ENCODE peak calls at places on chromosomes 11 and 22, in five cellular contexts. One of them, this sample, is unnamed.

GRCh38 chr11:79439430-79439892 is 1.4 kb downstream of the TENM4 start:
- DNase-seq in stomach: no peak
- DNase-seq in adrenal gland: peak; percentile 27
- DNase-seq in NCI-H345: peak; percentile 43
- DNase-seq in activated CD4-positive, alpha-beta T cell treated with anti-CD3 and anti-CD28 coated beads for 48 hours: no peak
- DNase-seq in this sample: no peak

GRCh38 chr11:19409307-19409706 is 168.6 kb upstream of the E2F8 start:
- DNase-seq in stomach: no peak
- DNase-seq in adrenal gland: no peak
- DNase-seq in NCI-H345: no peak
- DNase-seq in activated CD4-positive, alpha-beta T cell treated with anti-CD3 and anti-CD28 coated beads for 48 hours: no peak
- DNase-seq in this sample: no peak

GRCh38 chr11:86984701-86985100 is 29.5 kb upstream of the FZD4 start:
- DNase-seq in stomach: no peak
- DNase-seq in adrenal gland: no peak
- DNase-seq in NCI-H345: no peak
- DNase-seq in activated CD4-positive, alpha-beta T cell treated with anti-CD3 and anti-CD28 coated beads for 48 hours: no peak
- DNase-seq in this sample: no peak

GRCh38 chr11:34203377-34203801 is 98.0 kb downstream of the NAT10 start:
- DNase-seq in stomach: no peak
- DNase-seq in adrenal gland: no peak
- DNase-seq in NCI-H345: no peak
- DNase-seq in activated CD4-positive, alpha-beta T cell treated with anti-CD3 and anti-CD28 coated beads for 48 hours: no peak
- DNase-seq in this sample: no peak

GRCh38 chr11:115869780-115870431 is 365.7 kb upstream of the CADM1 start:
- DNase-seq in stomach: no peak
- DNase-seq in adrenal gland: peak; percentile 15
- DNase-seq in NCI-H345: peak; percentile 23
- DNase-seq in activated CD4-positive, alpha-beta T cell treated with anti-CD3 and anti-CD28 coated beads for 48 hours: peak; percentile 15
- DNase-seq in this sample: peak; percentile 25

GRCh38 chr11:91394073-91394717 is 830.4 kb upstream of the FAT3 start:
- DNase-seq in stomach: no peak
- DNase-seq in adrenal gland: no peak
- DNase-seq in NCI-H345: no peak
- DNase-seq in activated CD4-positive, alpha-beta T cell treated with anti-CD3 and anti-CD28 coated beads for 48 hours: no peak
- DNase-seq in this sample: no peak

GRCh38 chr22:39184586-39185577 is 32.4 kb upstream of the CBX7 start:
- DNase-seq in stomach: no peak
- DNase-seq in adrenal gland: peak; percentile 53
- DNase-seq in NCI-H345: no peak
- DNase-seq in activated CD4-positive, alpha-beta T cell treated with anti-CD3 and anti-CD28 coated beads for 48 hours: no peak
- DNase-seq in this sample: no peak

GRCh38 chr11:67401495-67402191 is at the start of gene PPP1CA:
- DNase-seq in stomach: peak; percentile 93
- DNase-seq in adrenal gland: peak; percentile 91
- DNase-seq in NCI-H345: peak; percentile 91
- DNase-seq in activated CD4-positive, alpha-beta T cell treated with anti-CD3 and anti-CD28 coated beads for 48 hours: peak; percentile 92
- DNase-seq in this sample: peak; percentile 37

GRCh38 chr22:40070701-40071100 is 75.9 kb downstream of the FAM83F start:
- DNase-seq in stomach: no peak
- DNase-seq in adrenal gland: no peak
- DNase-seq in NCI-H345: no peak
- DNase-seq in activated CD4-positive, alpha-beta T cell treated with anti-CD3 and anti-CD28 coated beads for 48 hours: no peak
- DNase-seq in this sample: no peak

GRCh38 chr11:44634401-44635281 is 69.2 kb downstream of the CD82 start:
- DNase-seq in stomach: peak; percentile 35
- DNase-seq in adrenal gland: peak; percentile 96
- DNase-seq in NCI-H345: peak; percentile 86
- DNase-seq in activated CD4-positive, alpha-beta T cell treated with anti-CD3 and anti-CD28 coated beads for 48 hours: peak; percentile 51
- DNase-seq in this sample: peak; percentile 22

GRCh38 chr11:130635937-130636336 is 187.5 kb downstream of the ADAMTS15 start:
- DNase-seq in stomach: no peak
- DNase-seq in adrenal gland: no peak
- DNase-seq in NCI-H345: no peak
- DNase-seq in activated CD4-positive, alpha-beta T cell treated with anti-CD3 and anti-CD28 coated beads for 48 hours: no peak
- DNase-seq in this sample: no peak

GRCh38 chr11:56782167-56782847 is 33.8 kb upstream of the OR9G4 start:
- DNase-seq in stomach: no peak
- DNase-seq in adrenal gland: no peak
- DNase-seq in NCI-H345: no peak
- DNase-seq in activated CD4-positive, alpha-beta T cell treated with anti-CD3 and anti-CD28 coated beads for 48 hours: no peak
- DNase-seq in this sample: no peak

GRCh38 chr22:45208993-45209838 is 31.5 kb downstream of the KIAA0930 start:
- DNase-seq in stomach: no peak
- DNase-seq in adrenal gland: no peak
- DNase-seq in NCI-H345: no peak
- DNase-seq in activated CD4-positive, alpha-beta T cell treated with anti-CD3 and anti-CD28 coated beads for 48 hours: peak; percentile 57
- DNase-seq in this sample: no peak